ENCODE peak calls at places on chromosomes 11 and 22, in seven cellular contexts. L, T, G, Y, W, D and E are unnamed samples.

GRCh38 chr11:80849253-80849652 is 1408.4 kb upstream of the TENM4 start:
- DNase-seq in L (no peak), T (no peak), G (no peak), Y (no peak), W (no peak), D (no peak), E (peak; percentile 6)

GRCh38 chr22:21766933-21767462 is 31.4 kb upstream of the YPEL1 start:
- DNase-seq in L (no peak), T (no peak), G (no peak), Y (no peak), W (peak; percentile 42), D (no peak), E (no peak)

GRCh38 chr22:43850529-43850928 is 11.8 kb downstream of the SULT4A1 start:
- DNase-seq in L (no peak), T (no peak), G (no peak), Y (no peak), W (no peak), D (no peak), E (no peak)

GRCh38 chr11:119306373-119306890 is 10.5 kb downstream of the MCAM start:
- DNase-seq in L (no peak), T (no peak), G (no peak), Y (no peak), W (peak; percentile 50), D (no peak), E (no peak)

GRCh38 chr11:76266269-76266668 is 60.0 kb upstream of the WNT11 start:
- DNase-seq in L (peak; percentile 10), T (no peak), G (peak; percentile 62), Y (no peak), W (no peak), D (no peak), E (no peak)

GRCh38 chr11:71215372-71215965 is 36.9 kb downstream of the SHANK2 start:
- DNase-seq in L (no peak), T (no peak), G (no peak), Y (no peak), W (no peak), D (no peak), E (no peak)

GRCh38 chr11:65773784-65774411 is 6.9 kb downstream of the AP5B1 start:
- DNase-seq in L (no peak), T (no peak), G (no peak), Y (no peak), W (no peak), D (no peak), E (no peak)

GRCh38 chr22:39254789-39255298 is 10.1 kb upstream of the PDGFB start:
- DNase-seq in L (no peak), T (no peak), G (no peak), Y (peak; percentile 42), W (peak; percentile 48), D (no peak), E (peak; percentile 38)

GRCh38 chr11:12794556-12795230 is 120.5 kb downstream of the TEAD1 start:
- DNase-seq in L (no peak), T (no peak), G (no peak), Y (no peak), W (no peak), D (no peak), E (no peak)

GRCh38 chr11:45715398-45715797 is 50.0 kb upstream of the CHST1 start:
- DNase-seq in L (no peak), T (no peak), G (no peak), Y (no peak), W (no peak), D (no peak), E (peak; percentile 67)

GRCh38 chr11:47337229-47337924 is 15.1 kb downstream of the MYBPC3 start:
- DNase-seq in L (peak; percentile 37), T (no peak), G (no peak), Y (no peak), W (no peak), D (no peak), E (peak; percentile 15)

GRCh38 chr11:10305262-10305963 is 540 bp downstream of the ADM start:
- DNase-seq in L (no peak), T (peak; percentile 65), G (no peak), Y (no peak), W (peak; percentile 22), D (no peak), E (peak; percentile 68)

GRCh38 chr11:120929664-120930154 is 94.2 kb upstream of the TBCEL start:
- DNase-seq in L (peak; percentile 61), T (peak; percentile 95), G (no peak), Y (peak; percentile 85), W (peak; percentile 48), D (peak; percentile 60), E (peak; percentile 86)

GRCh38 chr11:94046796-94047195 is 25.6 kb downstream of the HEPHL1 start:
- DNase-seq in L (no peak), T (no peak), G (no peak), Y (no peak), W (no peak), D (no peak), E (no peak)

GRCh38 chr22:34380532-34380931 is 460.3 kb upstream of the LARGE1 start:
- DNase-seq in L (no peak), T (no peak), G (no peak), Y (no peak), W (no peak), D (no peak), E (no peak)

GRCh38 chr11:67024410-67024809 is 1.5 kb downstream of the SYT12 start:
- DNase-seq in L (no peak), T (no peak), G (no peak), Y (no peak), W (peak; percentile 75), D (peak; percentile 58), E (no peak)

GRCh38 chr11:19577391-19577831 is 135.2 kb upstream of the NAV2 start:
- DNase-seq in L (no peak), T (no peak), G (no peak), Y (no peak), W (no peak), D (no peak), E (peak; percentile 18)

GRCh38 chr22:24441406-24442351 is 14.3 kb downstream of the ADORA2A start:
- DNase-seq in L (no peak), T (no peak), G (no peak), Y (no peak), W (no peak), D (no peak), E (no peak)

GRCh38 chr11:57513911-57514537 is 1.5 kb downstream of the SLC43A1 start:
- DNase-seq in L (no peak), T (peak; percentile 47), G (no peak), Y (peak; percentile 61), W (peak; percentile 43), D (peak; percentile 57), E (peak; percentile 59)